ENCODE peak calls at places on chromosomes 4 and X, in four cellular contexts. K is transverse colon, L is GM13977, H is left lung. I is an unnamed sample.

GRCh38 chr4:90226734-90227133 is 99.5 kb downstream of the CCSER1 start:
- DNase-seq in K (no peak), L (no peak), H (no peak), I (no peak)

GRCh38 chr4:147014946-147015345 is 69.3 kb upstream of the TTC29 start:
- DNase-seq in K (no peak), L (no peak), H (no peak), I (no peak)

GRCh38 chrX:34629572-34629971 is 27.5 kb downstream of the TMEM47 start:
- DNase-seq in K (no peak), L (no peak), H (no peak), I (no peak)

GRCh38 chr4:82611982-82612381 is 50.2 kb upstream of the TMEM150C start:
- DNase-seq in K (no peak), L (no peak), H (no peak), I (no peak)

GRCh38 chr4:77742054-77742453 is 77.1 kb downstream of the CNOT6L start:
- DNase-seq in K (no peak), L (no peak), H (no peak), I (no peak)

GRCh38 chrX:97074400-97074799 is 190.7 kb downstream of the RPA4 start:
- DNase-seq in K (no peak), L (no peak), H (no peak), I (no peak)

GRCh38 chr4:173192375-173193162 is 24.0 kb downstream of the GALNT7 start:
- DNase-seq in K (no peak), L (no peak), H (no peak), I (no peak)

GRCh38 chr4:38387819-38388218 is 276.2 kb upstream of the KLF3 start:
- DNase-seq in K (no peak), L (no peak), H (no peak), I (peak)

GRCh38 chrX:97860206-97860605 is 976.5 kb downstream of the RPA4 start:
- DNase-seq in K (no peak), L (no peak), H (no peak), I (no peak)

GRCh38 chr4:11769425-11769824 is 340.7 kb upstream of the HS3ST1 start:
- DNase-seq in K (no peak), L (no peak), H (peak), I (no peak)

GRCh38 chr4:55038176-55038890 is 87.1 kb downstream of the KDR start:
- DNase-seq in K (no peak), L (no peak), H (no peak), I (no peak)

GRCh38 chrX:28910501-28910900 is 323.3 kb downstream of the IL1RAPL1 start:
- DNase-seq in K (no peak), L (no peak), H (no peak), I (no peak)

GRCh38 chrX:63128509-63128908 is 222.6 kb downstream of the SPIN4 start:
- DNase-seq in K (no peak), L (peak), H (no peak), I (peak)

GRCh38 chr4:52932586-52933482 is 70.7 kb downstream of the RASL11B start:
- DNase-seq in K (no peak), L (no peak), H (no peak), I (no peak)

GRCh38 chr4:40165931-40166330 is 30.9 kb upstream of the RHOH start:
- DNase-seq in K (no peak), L (no peak), H (no peak), I (no peak)

GRCh38 chr4:8905773-8906667 is 34.4 kb upstream of the HMX1 start:
- DNase-seq in K (no peak), L (no peak), H (peak), I (no peak)

GRCh38 chr4:20418865-20419451 is 167.3 kb downstream of the SLIT2 start:
- DNase-seq in K (no peak), L (peak), H (no peak), I (no peak)

GRCh38 chr4:76601791-76602190 is 166.8 kb downstream of the SHROOM3 start:
- DNase-seq in K (no peak), L (no peak), H (no peak), I (no peak)

GRCh38 chr4:112082954-112083586 is 62.2 kb upstream of the FAM241A start:
- DNase-seq in K (no peak), L (no peak), H (no peak), I (peak)

GRCh38 chr4:152735302-152735917 is 44.1 kb downstream of the TIGD4 start:
- DNase-seq in K (no peak), L (peak), H (no peak), I (no peak)

GRCh38 chr4:152734699-152735050 is 44.9 kb downstream of the TIGD4 start:
- DNase-seq in K (no peak), L (no peak), H (no peak), I (no peak)

GRCh38 chr4:152738812-152739211 is 40.7 kb downstream of the TIGD4 start:
- DNase-seq in K (no peak), L (no peak), H (no peak), I (peak)

GRCh38 chr4:152734015-152734698 is 45.4 kb downstream of the TIGD4 start:
- DNase-seq in K (no peak), L (no peak), H (no peak), I (no peak)

DNA sequence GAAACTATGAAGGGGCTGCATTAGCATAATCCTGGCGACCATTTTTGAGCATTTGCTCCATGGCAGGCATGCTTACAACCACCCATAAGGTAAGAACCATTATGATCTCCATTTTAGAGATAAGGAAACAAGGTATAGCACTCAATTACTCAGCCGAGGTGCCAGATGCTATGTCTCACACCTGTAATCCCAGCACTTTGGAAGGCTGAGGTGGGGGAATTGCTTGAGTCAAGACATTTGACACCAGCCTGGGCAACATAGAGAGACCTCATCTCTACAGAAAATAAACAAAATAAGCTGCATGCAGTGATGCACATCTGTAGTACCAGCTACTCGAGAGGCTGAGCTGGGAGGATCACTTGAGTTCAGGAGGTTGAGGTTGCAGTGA is 43.6 kb downstream of the TIGD4 start:
- DNase-seq in K (no peak), L (no peak), H (no peak), I (no peak)
- TF ChIP-seq CTCF in K (no peak), L (no peak), H (no peak), I (no peak)

DNA sequence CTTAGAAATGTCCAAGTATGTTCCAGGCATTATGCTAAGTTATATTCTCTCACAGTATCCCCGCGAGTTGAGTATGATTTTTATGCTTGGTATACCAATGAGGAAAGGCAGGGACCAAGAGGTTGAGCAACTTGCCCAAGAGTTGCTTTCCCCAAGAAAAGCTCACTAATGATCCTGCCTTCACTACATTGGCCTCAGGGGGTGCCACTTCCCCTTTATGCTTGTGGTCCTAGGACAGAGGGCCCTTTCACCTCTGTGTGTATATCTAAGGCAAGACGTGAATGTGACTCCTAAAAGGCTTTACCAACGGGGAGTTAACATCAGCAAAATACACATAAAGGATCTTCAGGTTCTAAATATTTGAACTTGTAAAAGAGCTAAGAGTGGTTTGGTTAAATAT is 164.4 kb upstream of the CPEB2 start:
- DNase-seq in K (no peak), L (no peak), H (no peak), I (no peak)
- TF ChIP-seq CTCF in K (no peak), L (no peak), H (no peak), I (no peak)

GRCh38 chrX:39133971-39134370 is 332.7 kb downstream of the MID1IP1 start:
- DNase-seq in K (peak), L (no peak), H (no peak), I (peak)
- TF ChIP-seq CTCF in K (no peak), L (peak), H (no peak), I (no peak)

DNA sequence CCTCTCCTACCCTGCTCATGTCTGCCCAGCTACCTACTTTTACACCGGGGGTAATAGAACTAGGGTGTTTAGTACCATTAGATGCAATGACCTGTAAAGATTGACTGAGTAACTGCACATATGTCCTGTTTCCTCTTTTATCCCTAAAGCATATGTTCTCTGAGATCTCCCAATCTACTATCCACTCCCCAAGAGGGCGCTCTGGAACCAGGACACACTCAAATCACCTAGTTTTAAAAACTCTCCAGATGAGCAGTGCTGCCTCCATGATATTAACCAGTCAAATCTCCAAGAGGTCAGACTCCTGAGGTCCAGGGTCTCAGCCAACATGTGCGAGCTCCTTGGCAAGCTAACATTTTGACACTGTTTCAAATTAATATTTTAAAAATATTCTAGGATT is 87.0 kb upstream of the TSPAN5 start:
- DNase-seq in K (peak), L (no peak), H (no peak), I (no peak)
- TF ChIP-seq CTCF in K (no peak), L (peak), H (no peak), I (no peak)

GRCh38 chrX:68841251-68842049 is 12.6 kb downstream of the EFNB1 start:
- DNase-seq in K (peak), L (no peak), H (no peak), I (peak)

GRCh38 chrX:68843992-68844391 is 15.2 kb downstream of the EFNB1 start:
- DNase-seq in K (no peak), L (no peak), H (no peak), I (no peak)

GRCh38 chrX:68840256-68840655 is 11.4 kb downstream of the EFNB1 start:
- DNase-seq in K (peak), L (no peak), H (no peak), I (no peak)

GRCh38 chrX:68842351-68842750 is 13.5 kb downstream of the EFNB1 start:
- DNase-seq in K (peak), L (no peak), H (no peak), I (no peak)

GRCh38 chrX:68842781-68843581 is 14.2 kb downstream of the EFNB1 start:
- DNase-seq in K (peak), L (no peak), H (no peak), I (no peak)
- TF ChIP-seq CTCF in K (no peak), L (no peak), H (no peak), I (no peak)